ENCODE peak calls at places on chromosomes 4 and X, in eight cellular contexts. W is NCI-H1092; I is DMS153; F is EH; Y is CD8-positive, alpha-beta T cell; B is adipocyte; H is cardiac muscle cell; J is left cardiac atrium. G is an unnamed sample.

GRCh38 chr4:26823583-26823982 is 37.1 kb upstream of the STIM2 start:
- DNase-seq in J (no peak), H (no peak), F (no peak), I (no peak), B (no peak), W (no peak), Y (no peak), G (no peak)

GRCh38 chr4:15100994-15101695 is 98.9 kb downstream of the CPEB2 start:
- DNase-seq in H (no peak), J (no peak), Y (no peak), W (no peak), F (peak), B (peak), I (no peak), G (no peak)

GRCh38 chr4:105112274-105112673 is 34.4 kb upstream of the TET2 start:
- DNase-seq in H (no peak), F (no peak), J (no peak), Y (no peak), B (peak), W (no peak), I (no peak), G (no peak)

GRCh38 chrX:146602246-146602645 is 207.3 kb upstream of the CXorf51B start:
- DNase-seq in W (no peak), I (no peak), F (no peak), B (no peak), Y (no peak), H (no peak), J (no peak), G (no peak)

GRCh38 chr4:151613290-151613689 is 147.5 kb downstream of the GATB start:
- DNase-seq in J (no peak), I (no peak), H (no peak), Y (no peak), F (no peak), B (no peak), W (no peak), G (no peak)

GRCh38 chr4:73832651-73833237 is 3.7 kb upstream of the CXCL6 start:
- DNase-seq in J (no peak), B (no peak), Y (no peak), I (no peak), F (peak), W (no peak), H (no peak), G (no peak)

GRCh38 chr4:16026155-16026761 is 57.6 kb downstream of the PROM1 start:
- DNase-seq in Y (no peak), F (peak), B (peak), H (peak), J (no peak), W (peak), I (no peak), G (peak)

GRCh38 chr4:39062499-39062898 is 467 bp downstream of the KLHL5 start:
- DNase-seq in W (no peak), J (no peak), I (no peak), H (no peak), F (peak), B (peak), Y (no peak), G (no peak)

GRCh38 chr4:8082517-8083055 is 76.0 kb downstream of the ABLIM2 start:
- DNase-seq in W (no peak), Y (no peak), I (no peak), B (no peak), H (no peak), F (no peak), J (no peak), G (no peak)

GRCh38 chr4:142752331-142752830 is 93.7 kb downstream of the INPP4B start:
- DNase-seq in B (no peak), H (no peak), Y (no peak), J (no peak), W (no peak), F (peak), I (no peak), G (no peak)

GRCh38 chr4:10006236-10006603 is 15.1 kb downstream of the SLC2A9 start:
- DNase-seq in J (no peak), F (peak), W (no peak), B (peak), I (peak), Y (no peak), H (no peak), G (no peak)

GRCh38 chr4:183320211-183321068 is at the start of gene CLDN22:
- DNase-seq in I (no peak), B (peak), W (no peak), F (no peak), J (no peak), H (no peak), Y (no peak), G (no peak)

GRCh38 chrX:13223868-13224555 is 95.8 kb downstream of the ATXN3L start:
- DNase-seq in J (no peak), F (peak), B (peak), W (peak), I (peak), Y (no peak), H (no peak), G (no peak)

GRCh38 chr4:10403633-10404445 is 53.4 kb downstream of the ZNF518B start:
- DNase-seq in J (no peak), I (peak), F (peak), B (peak), W (peak), Y (no peak), H (peak), G (no peak)

GRCh38 chrX:144275403-144275802 is 391.5 kb downstream of the UBE2NL start:
- DNase-seq in F (no peak), H (no peak), W (peak), B (no peak), J (no peak), I (peak), Y (no peak), G (no peak)

GRCh38 chr4:129043523-129043922 is 49.8 kb downstream of the SCLT1 start:
- DNase-seq in Y (no peak), B (peak), F (peak), H (no peak), I (no peak), W (no peak), J (no peak), G (no peak)

GRCh38 chr4:1855334-1856070 is 454 bp downstream of the LETM1 start:
- DNase-seq in Y (no peak), B (peak), H (peak), I (no peak), F (peak), J (peak), W (no peak), G (no peak)

GRCh38 chrX:22934640-22935039 is 65.1 kb upstream of the DDX53 start:
- DNase-seq in I (no peak), J (no peak), W (no peak), F (no peak), Y (no peak), H (no peak), B (no peak), G (no peak)

GRCh38 chr4:175805863-175806262 is 6.2 kb downstream of the GPM6A start:
- DNase-seq in B (no peak), Y (no peak), I (no peak), W (no peak), H (no peak), J (no peak), F (no peak), G (no peak)

GRCh38 chr4:6008092-6008551 is 10.1 kb downstream of the C4orf50 start:
- DNase-seq in F (no peak), B (no peak), I (no peak), H (peak), Y (no peak), W (no peak), J (no peak), G (no peak)

GRCh38 chr4:106502106-106502699 is 133.6 kb upstream of the GIMD1 start:
- DNase-seq in I (no peak), Y (no peak), H (peak), J (peak), W (peak), F (peak), B (peak), G (peak)

GRCh38 chr4:141541851-141542250 is 94.5 kb upstream of the IL15 start:
- DNase-seq in I (no peak), H (no peak), B (peak), W (no peak), F (peak), Y (no peak), J (no peak), G (no peak)

GRCh38 chr4:169818063-169818679 is 60.4 kb upstream of the HPF1 start:
- DNase-seq in Y (no peak), H (no peak), W (no peak), J (no peak), F (no peak), I (no peak), B (no peak), G (no peak)

GRCh38 chr4:121209171-121209570 is 45.0 kb upstream of the TNIP3 start:
- DNase-seq in F (no peak), Y (no peak), J (no peak), I (no peak), B (no peak), H (no peak), W (no peak), G (no peak)

GRCh38 chr4:48634688-48635308 is 144.7 kb downstream of the ZAR1 start:
- DNase-seq in Y (no peak), I (no peak), F (no peak), B (no peak), J (no peak), W (no peak), H (no peak), G (no peak)

GRCh38 chrX:17009856-17010650 is 63.6 kb downstream of the REPS2 start:
- DNase-seq in W (no peak), F (no peak), J (no peak), B (no peak), I (no peak), Y (no peak), H (no peak), G (no peak)

GRCh38 chr4:25236971-25237370 is 3.1 kb downstream of the PI4K2B start:
- DNase-seq in J (no peak), Y (no peak), W (no peak), I (no peak), F (no peak), H (no peak), B (no peak), G (no peak)

GRCh38 chr4:81827568-81828202 is 356.0 kb upstream of the RASGEF1B start:
- DNase-seq in Y (no peak), W (no peak), H (no peak), B (no peak), F (no peak), J (no peak), I (no peak), G (no peak)

GRCh38 chrX:896256-896655 is 265.7 kb downstream of the SHOX start:
- DNase-seq in Y (no peak), B (no peak), I (no peak), J (no peak), W (no peak), F (no peak), H (no peak), G (no peak)

GRCh38 chrX:149825424-149825823 is 43.7 kb downstream of the MAGEA9 start:
- DNase-seq in H (peak), Y (no peak), W (peak), I (no peak), F (peak), B (peak), J (peak), G (peak)

GRCh38 chrX:134526399-134526798 is 66.4 kb downstream of the HPRT1 start:
- DNase-seq in B (no peak), Y (no peak), I (no peak), F (peak), W (no peak), J (no peak), H (no peak), G (no peak)

GRCh38 chrX:85611926-85612325 is 232.5 kb upstream of the POF1B start:
- DNase-seq in J (no peak), W (no peak), F (peak), H (no peak), Y (no peak), I (no peak), B (peak), G (no peak)

GRCh38 chr4:161929966-161930365 is 233.8 kb downstream of the FSTL5 start:
- DNase-seq in J (no peak), F (no peak), I (no peak), Y (no peak), B (peak), W (no peak), H (no peak), G (no peak)

GRCh38 chr4:150078996-150079581 is 844 bp downstream of the DCLK2 start:
- DNase-seq in W (peak), F (peak), J (peak), H (peak), I (peak), Y (no peak), B (peak), G (peak)

GRCh38 chr4:94208268-94208667 is 603 bp downstream of the SMARCAD1 start:
- DNase-seq in I (no peak), F (no peak), W (no peak), J (no peak), Y (no peak), B (peak), H (peak), G (no peak)

GRCh38 chr4:182806259-182807252 is 110.6 kb downstream of the DCTD start:
- DNase-seq in W (peak), J (peak), H (peak), B (peak), Y (peak), F (peak), I (peak), G (peak)

GRCh38 chr4:74030285-74030684 is 8.2 kb downstream of the CXCL3 start:
- DNase-seq in W (no peak), I (no peak), F (no peak), B (no peak), Y (no peak), J (no peak), H (no peak), G (no peak)

GRCh38 chr4:101527186-101527585 is 179.9 kb upstream of the PPP3CA start:
- DNase-seq in J (no peak), I (no peak), W (no peak), Y (peak), B (no peak), F (no peak), H (no peak), G (no peak)

GRCh38 chr4:8146158-8146557 is 12.5 kb downstream of the ABLIM2 start:
- DNase-seq in W (peak), Y (no peak), B (no peak), F (no peak), I (no peak), H (no peak), J (no peak), G (no peak)

G was measured in BE2C.